ENCODE peak calls at places on chromosomes 5 and 9, in nine cellular contexts. D, N, I, A, Y, W, T, U and P are unnamed samples.

GRCh38 chr9:110192531-110193326 is 15.2 kb downstream of the C9orf152 start:
- DNase-seq in T (no peak), A (no peak), N (no peak), W (no peak), Y (peak), U (no peak), D (no peak), I (no peak), P (no peak)

GRCh38 chr5:169629847-169630548 is 7.1 kb upstream of the DOCK2 start:
- DNase-seq in I (no peak), U (no peak), A (no peak), N (no peak), W (no peak), D (no peak), Y (peak), T (peak), P (no peak)

GRCh38 chr9:79858509-79858908 is 286.7 kb downstream of the TLE4 start:
- DNase-seq in W (no peak), T (no peak), U (peak), A (no peak), D (no peak), Y (no peak), I (no peak), N (no peak), P (no peak)

GRCh38 chr5:129904102-129904666 is at the start of gene CHSY3:
- DNase-seq in W (peak), A (peak), T (peak), D (peak), U (no peak), Y (peak), N (peak), I (peak), P (peak)

GRCh38 chr5:79785983-79786382 is 96.3 kb downstream of the CMYA5 start:
- DNase-seq in Y (no peak), A (no peak), I (no peak), U (no peak), N (no peak), W (no peak), D (no peak), T (no peak), P (no peak)

GRCh38 chr5:125043781-125044391 is 297.4 kb upstream of the ZNF608 start:
- DNase-seq in D (no peak), Y (peak), I (peak), A (peak), T (peak), U (no peak), W (no peak), N (peak), P (peak)

GRCh38 chr9:38316166-38316765 is 76.2 kb upstream of the ALDH1B1 start:
- DNase-seq in Y (no peak), W (no peak), U (no peak), N (no peak), D (no peak), I (no peak), A (no peak), T (no peak), P (no peak)

GRCh38 chr9:132763574-132763973 is 93.3 kb downstream of the GTF3C4 start:
- DNase-seq in I (no peak), A (no peak), T (no peak), Y (no peak), D (no peak), W (no peak), N (no peak), U (no peak), P (no peak)

GRCh38 chr5:107840592-107840991 is 169.9 kb upstream of the EFNA5 start:
- DNase-seq in D (no peak), U (no peak), A (no peak), W (no peak), T (no peak), N (no peak), I (no peak), Y (no peak), P (no peak)

GRCh38 chr9:134939836-134940235 is 22.1 kb upstream of the FCN1 start:
- DNase-seq in W (peak), Y (no peak), A (no peak), T (no peak), I (no peak), D (no peak), N (no peak), U (no peak), P (no peak)

GRCh38 chr5:142170254-142170953 is 61.8 kb downstream of the NDFIP1 start:
- DNase-seq in W (no peak), T (no peak), D (no peak), Y (no peak), U (no peak), N (no peak), I (no peak), A (no peak), P (no peak)

GRCh38 chr5:120139039-120139438 is 325.1 kb upstream of the PRR16 start:
- DNase-seq in Y (peak), N (no peak), D (no peak), U (peak), W (no peak), I (peak), A (peak), T (no peak), P (no peak)

GRCh38 chr5:176739461-176740051 is 70.8 kb upstream of the UNC5A start:
- DNase-seq in W (peak), N (no peak), T (no peak), D (no peak), I (no peak), A (no peak), U (no peak), Y (no peak), P (no peak)

GRCh38 chr9:20040991-20041606 is 252.3 kb upstream of the SLC24A2 start:
- DNase-seq in A (no peak), N (no peak), W (no peak), Y (no peak), I (no peak), T (no peak), D (no peak), U (no peak), P (peak)

GRCh38 chr5:42720242-42720641 is 36.4 kb upstream of the CCDC152 start:
- DNase-seq in W (no peak), N (no peak), I (no peak), T (no peak), Y (no peak), A (no peak), D (no peak), U (no peak), P (no peak)

GRCh38 chr9:72982161-72982799 is 29.4 kb upstream of the ALDH1A1 start:
- DNase-seq in A (no peak), D (no peak), U (no peak), T (no peak), N (no peak), I (no peak), Y (no peak), W (no peak), P (no peak)

GRCh38 chr5:33793836-33794549 is 97.8 kb downstream of the ADAMTS12 start:
- DNase-seq in T (no peak), I (no peak), W (no peak), A (no peak), D (peak), Y (no peak), U (no peak), N (no peak), P (no peak)

GRCh38 chr9:117704024-117704575 is at the start of gene TLR4:
- DNase-seq in N (no peak), Y (peak), A (peak), U (no peak), I (peak), T (peak), D (peak), W (peak), P (peak)

GRCh38 chr5:45376463-45376862 is 319.7 kb downstream of the HCN1 start:
- DNase-seq in Y (peak), I (no peak), T (no peak), U (no peak), D (no peak), W (no peak), A (no peak), N (no peak), P (no peak)

GRCh38 chr9:134930404-134930803 is 12.7 kb upstream of the FCN1 start:
- DNase-seq in U (no peak), W (peak), D (no peak), I (no peak), N (no peak), T (no peak), A (no peak), Y (no peak), P (no peak)

GRCh38 chr9:126419475-126419874 is 92.8 kb downstream of the MVB12B start:
- DNase-seq in D (no peak), U (no peak), T (no peak), I (peak), Y (peak), W (no peak), A (no peak), N (no peak), P (no peak)

GRCh38 chr9:127336708-127337352 is 60.1 kb upstream of the SLC2A8 start:
- DNase-seq in T (peak), N (peak), A (peak), Y (peak), D (no peak), U (peak), W (peak), I (peak), P (no peak)

GRCh38 chr9:69515810-69516209 is 156.4 kb downstream of the APBA1 start:
- DNase-seq in N (no peak), I (no peak), A (no peak), Y (no peak), D (no peak), U (no peak), T (no peak), W (no peak), P (no peak)

GRCh38 chr9:83474631-83475030 is 63.6 kb downstream of the FRMD3 start:
- DNase-seq in D (no peak), Y (no peak), N (no peak), T (no peak), I (no peak), A (no peak), W (no peak), U (no peak), P (no peak)

GRCh38 chr5:168793844-168794837 is 215.0 kb upstream of the PANK3 start:
- DNase-seq in N (no peak), D (no peak), Y (peak), T (no peak), U (no peak), I (no peak), W (no peak), A (peak), P (no peak)

GRCh38 chr9:14127656-14128055 is 186.3 kb downstream of the NFIB start:
- DNase-seq in Y (peak), N (no peak), I (no peak), U (no peak), D (no peak), A (no peak), W (no peak), T (no peak), P (no peak)

GRCh38 chr9:125343518-125344284 is 82.1 kb downstream of the GAPVD1 start:
- DNase-seq in D (peak), I (peak), U (no peak), T (no peak), A (no peak), Y (peak), N (no peak), W (no peak), P (no peak)

GRCh38 chr9:17216011-17216410 is 81.2 kb downstream of the CNTLN start:
- DNase-seq in N (no peak), W (no peak), D (no peak), T (no peak), I (no peak), U (no peak), A (no peak), Y (peak), P (no peak)

GRCh38 chr9:10268500-10269485 is 344.0 kb downstream of the PTPRD start:
- DNase-seq in A (peak), N (no peak), W (no peak), Y (peak), U (no peak), T (no peak), I (peak), D (peak), P (no peak)

GRCh38 chr5:179373101-179373934 is 28.1 kb upstream of the ADAMTS2 start:
- DNase-seq in D (no peak), Y (no peak), A (no peak), N (no peak), T (no peak), I (no peak), U (no peak), W (peak), P (no peak)

GRCh38 chr5:134079748-134080581 is 34.5 kb upstream of the TCF7 start:
- DNase-seq in N (no peak), D (no peak), Y (no peak), U (no peak), I (no peak), T (no peak), W (no peak), A (no peak), P (no peak)

GRCh38 chr5:149186506-149186905 is 45.2 kb downstream of the ABLIM3 start:
- DNase-seq in T (no peak), N (no peak), W (no peak), U (no peak), Y (no peak), I (no peak), A (no peak), D (no peak), P (no peak)

GRCh38 chr5:81834021-81834660 is 83.2 kb upstream of the SSBP2 start:
- DNase-seq in T (no peak), Y (no peak), W (no peak), D (no peak), A (no peak), N (no peak), I (no peak), U (no peak), P (no peak)

GRCh38 chr5:117947836-117948235 is 1040.5 kb downstream of the DTWD2 start:
- DNase-seq in T (no peak), N (no peak), I (no peak), D (no peak), U (no peak), A (no peak), Y (no peak), W (no peak), P (no peak)

GRCh38 chr5:73230264-73231244 is 57.6 kb downstream of the TMEM174 start:
- DNase-seq in I (no peak), W (no peak), T (no peak), Y (no peak), A (no peak), N (no peak), D (peak), U (no peak), P (no peak)

GRCh38 chr9:33080534-33080933 is 4.1 kb upstream of the SMU1 start:
- DNase-seq in T (no peak), W (no peak), I (no peak), Y (no peak), A (no peak), N (no peak), D (no peak), U (no peak), P (no peak)

GRCh38 chr9:33076360-33077004 is at the start of gene SMU1:
- DNase-seq in A (peak), I (peak), U (peak), T (peak), W (peak), N (peak), Y (peak), D (peak), P (peak)

GRCh38 chr9:33082538-33083326 is 6.3 kb upstream of the SMU1 start:
- DNase-seq in I (no peak), T (no peak), Y (no peak), W (no peak), A (no peak), U (no peak), N (no peak), D (no peak), P (no peak)

GRCh38 chr9:33081128-33081851 is 4.8 kb upstream of the SMU1 start:
- DNase-seq in W (no peak), T (peak), A (peak), I (peak), Y (peak), N (peak), U (peak), D (peak), P (peak)

GRCh38 chr9:33082135-33082534 is 5.7 kb upstream of the SMU1 start:
- DNase-seq in Y (no peak), U (no peak), A (no peak), T (no peak), W (no peak), D (no peak), I (no peak), N (no peak), P (no peak)
- H3K27ac ChIP-seq in Y (no peak), U (no peak), A (no peak), T (no peak), W (peak), D (no peak), I (no peak), N (no peak), P (no peak)

GRCh38 chr9:136724772-136725171 is 12.4 kb downstream of the DIPK1B start:
- DNase-seq in N (no peak), I (no peak), A (no peak), T (no peak), D (no peak), U (no peak), W (no peak), Y (no peak), P (no peak)

GRCh38 chr9:136726631-136727191 is 14.3 kb downstream of the DIPK1B start:
- DNase-seq in U (peak), T (no peak), D (peak), Y (no peak), I (no peak), W (no peak), A (no peak), N (no peak), P (no peak)

GRCh38 chr9:136723989-136724388 is 11.6 kb downstream of the DIPK1B start:
- DNase-seq in N (no peak), T (no peak), W (no peak), Y (no peak), I (no peak), U (no peak), A (no peak), D (no peak), P (no peak)

GRCh38 chr9:136726118-136726517 is 13.7 kb downstream of the DIPK1B start:
- DNase-seq in D (no peak), N (no peak), U (no peak), A (no peak), W (no peak), Y (no peak), I (no peak), T (no peak), P (no peak)

GRCh38 chr9:136725612-136726011 is 13.2 kb downstream of the DIPK1B start:
- DNase-seq in I (no peak), A (no peak), U (no peak), D (no peak), N (no peak), Y (peak), T (no peak), W (no peak), P (no peak)
- H3K27ac ChIP-seq in I (no peak), A (no peak), U (peak), D (no peak), N (peak), Y (no peak), T (peak), W (no peak), P (no peak)

GRCh38 chr5:132011561-132012384 is at the start of gene ACSL6:
- DNase-seq in U (no peak), A (no peak), W (peak), T (no peak), N (no peak), D (peak), I (no peak), Y (no peak), P (peak)

GRCh38 chr5:132010645-132011560 is 555 bp downstream of the ACSL6 start:
- DNase-seq in I (no peak), T (no peak), U (no peak), D (peak), N (no peak), A (no peak), Y (no peak), W (peak), P (no peak)

GRCh38 chr5:132013711-132014110 is 2.3 kb upstream of the ACSL6 start:
- DNase-seq in Y (no peak), N (no peak), I (no peak), A (peak), D (no peak), W (peak), U (no peak), T (no peak), P (no peak)

GRCh38 chr5:132012385-132013005 is 1.0 kb upstream of the ACSL6 start:
- DNase-seq in W (peak), U (no peak), N (no peak), A (peak), D (peak), T (no peak), I (peak), Y (peak), P (no peak)

GRCh38 chr5:132013006-132013689 is 1.7 kb upstream of the ACSL6 start:
- DNase-seq in U (no peak), N (no peak), A (peak), Y (no peak), I (peak), T (no peak), D (no peak), W (peak), P (no peak)
- H3K27ac ChIP-seq in U (no peak), N (no peak), A (no peak), Y (no peak), I (no peak), T (no peak), D (no peak), W (no peak), P (peak)

DNA sequence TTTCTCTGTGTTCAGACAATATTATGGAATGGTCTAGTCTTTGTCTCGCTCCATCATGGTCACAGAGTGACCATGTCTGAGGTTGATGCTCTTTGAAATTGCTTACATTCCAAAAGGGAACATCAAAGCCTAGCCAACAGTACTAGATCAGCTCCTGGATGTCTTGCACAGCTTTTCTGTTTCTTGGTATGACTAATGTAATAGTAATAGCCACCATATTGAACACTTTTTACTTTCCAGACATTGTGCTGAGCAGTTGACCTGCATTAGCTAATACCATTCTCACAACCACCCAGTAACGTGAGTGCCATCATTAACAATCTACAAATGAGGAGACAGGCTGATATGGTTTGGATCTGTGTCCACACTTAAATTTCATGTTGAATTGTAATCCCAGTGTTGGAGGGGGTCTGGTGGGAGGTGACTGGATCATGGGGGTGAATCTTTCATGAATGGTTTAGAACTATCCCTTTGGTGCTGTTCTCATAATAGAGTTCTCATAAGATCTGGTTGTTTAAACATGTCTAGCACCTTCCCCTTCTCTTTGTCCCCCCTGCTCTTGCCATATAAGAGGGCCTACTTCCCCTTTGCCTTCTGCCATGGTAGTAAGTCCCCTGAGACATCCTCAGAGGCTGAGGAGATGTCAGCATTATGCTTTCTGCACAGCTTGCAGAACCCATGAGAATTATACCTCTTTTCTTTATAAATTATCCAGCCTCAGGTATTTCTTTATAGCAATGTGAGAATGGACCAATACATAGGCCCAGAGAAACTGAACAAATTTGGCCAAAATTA is 577.5 kb upstream of the CLINT1 start:
- DNase-seq in N (no peak), U (no peak), D (no peak), A (no peak), I (no peak), Y (no peak), T (no peak), W (no peak), P (no peak)
- H3K27ac ChIP-seq in N (no peak), U (no peak), D (no peak), A (no peak), I (no peak), Y (no peak), T (no peak), W (no peak), P (no peak)

DNA sequence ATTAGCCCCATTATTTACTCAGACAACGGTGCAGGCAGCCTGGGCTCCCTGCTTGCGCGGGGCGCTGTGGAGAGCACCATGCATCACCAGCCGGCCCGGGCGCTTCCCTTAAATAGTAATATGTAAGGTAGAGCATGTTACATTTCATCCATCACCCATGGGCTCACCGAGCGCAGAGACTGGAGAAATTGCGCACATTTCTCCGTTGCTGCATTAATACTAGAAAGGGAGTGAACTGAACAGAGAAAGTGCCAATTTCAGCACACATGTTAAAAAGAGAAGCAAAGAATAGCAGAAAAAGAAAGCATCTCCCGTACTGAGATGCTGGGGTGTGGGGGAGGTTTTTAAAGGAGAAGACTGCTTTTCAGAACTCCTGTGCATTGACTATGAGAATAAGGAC is 400.3 kb downstream of the ZSWIM6 start:
- DNase-seq in W (no peak), I (no peak), U (no peak), A (no peak), T (no peak), N (no peak), Y (peak), D (peak), P (peak)
- H3K27ac ChIP-seq in W (no peak), I (no peak), U (no peak), A (no peak), T (no peak), N (no peak), Y (no peak), D (no peak), P (peak)